ENCODE peak calls at places on chromosomes 3 and 15, in four cellular contexts. One of them, this sample, is unnamed.
A peak's percentile ranks its signal among the peaks of the same experiment; 100 is the strongest.

GRCh38 chr3:153400641-153401040 is 238.6 kb downstream of the RAP2B start:
- ATAC-seq in heart left ventricle: no peak
- ATAC-seq in stimulated activated naive CD8-positive, alpha-beta T cell treated with anti-CD3 and anti-CD28 coated beads, Interleukin-15, Interleukin-2, amounts not matched to agents 100 U/mL and 50 U/mL, for 24 hours: no peak
- ATAC-seq in T-helper 17 cell: no peak
- ATAC-seq in this sample: peak; percentile 89

GRCh38 chr3:172606021-172606420 is 82.8 kb upstream of the TNFSF10 start:
- ATAC-seq in heart left ventricle: no peak
- ATAC-seq in stimulated activated naive CD8-positive, alpha-beta T cell treated with anti-CD3 and anti-CD28 coated beads, Interleukin-15, Interleukin-2, amounts not matched to agents 100 U/mL and 50 U/mL, for 24 hours: no peak
- ATAC-seq in T-helper 17 cell: no peak
- ATAC-seq in this sample: no peak

GRCh38 chr3:24498391-24498790 is 3.7 kb upstream of the THRB start:
- ATAC-seq in heart left ventricle: no peak
- ATAC-seq in stimulated activated naive CD8-positive, alpha-beta T cell treated with anti-CD3 and anti-CD28 coated beads, Interleukin-15, Interleukin-2, amounts not matched to agents 100 U/mL and 50 U/mL, for 24 hours: peak; percentile 63
- ATAC-seq in T-helper 17 cell: no peak
- ATAC-seq in this sample: no peak

GRCh38 chr3:126179825-126180476 is 435 bp downstream of the ALDH1L1 start:
- ATAC-seq in heart left ventricle: peak; percentile 88
- ATAC-seq in stimulated activated naive CD8-positive, alpha-beta T cell treated with anti-CD3 and anti-CD28 coated beads, Interleukin-15, Interleukin-2, amounts not matched to agents 100 U/mL and 50 U/mL, for 24 hours: no peak
- ATAC-seq in T-helper 17 cell: no peak
- ATAC-seq in this sample: peak; percentile 9

GRCh38 chr3:173552526-173552925 is 155.0 kb downstream of the NLGN1 start:
- ATAC-seq in heart left ventricle: no peak
- ATAC-seq in stimulated activated naive CD8-positive, alpha-beta T cell treated with anti-CD3 and anti-CD28 coated beads, Interleukin-15, Interleukin-2, amounts not matched to agents 100 U/mL and 50 U/mL, for 24 hours: no peak
- ATAC-seq in T-helper 17 cell: no peak
- ATAC-seq in this sample: no peak

GRCh38 chr3:66239513-66240135 is 18.8 kb downstream of the SLC25A26 start:
- ATAC-seq in heart left ventricle: no peak
- ATAC-seq in stimulated activated naive CD8-positive, alpha-beta T cell treated with anti-CD3 and anti-CD28 coated beads, Interleukin-15, Interleukin-2, amounts not matched to agents 100 U/mL and 50 U/mL, for 24 hours: peak; percentile 88
- ATAC-seq in T-helper 17 cell: peak; percentile 27
- ATAC-seq in this sample: no peak

GRCh38 chr15:78195735-78196201 is 38.6 kb downstream of the ACSBG1 start:
- ATAC-seq in heart left ventricle: peak; percentile 79
- ATAC-seq in stimulated activated naive CD8-positive, alpha-beta T cell treated with anti-CD3 and anti-CD28 coated beads, Interleukin-15, Interleukin-2, amounts not matched to agents 100 U/mL and 50 U/mL, for 24 hours: peak; percentile 64
- ATAC-seq in T-helper 17 cell: peak; percentile 80
- ATAC-seq in this sample: peak; percentile 82

GRCh38 chr15:32104061-32104980 is 74.0 kb downstream of the CHRNA7 start:
- ATAC-seq in heart left ventricle: no peak
- ATAC-seq in stimulated activated naive CD8-positive, alpha-beta T cell treated with anti-CD3 and anti-CD28 coated beads, Interleukin-15, Interleukin-2, amounts not matched to agents 100 U/mL and 50 U/mL, for 24 hours: no peak
- ATAC-seq in T-helper 17 cell: no peak
- ATAC-seq in this sample: no peak

GRCh38 chr3:135393898-135394525 is 571.5 kb upstream of the PPP2R3A start:
- ATAC-seq in heart left ventricle: no peak
- ATAC-seq in stimulated activated naive CD8-positive, alpha-beta T cell treated with anti-CD3 and anti-CD28 coated beads, Interleukin-15, Interleukin-2, amounts not matched to agents 100 U/mL and 50 U/mL, for 24 hours: no peak
- ATAC-seq in T-helper 17 cell: no peak
- ATAC-seq in this sample: no peak

GRCh38 chr3:155744091-155744625 is 713 bp downstream of the PLCH1 start:
- ATAC-seq in heart left ventricle: peak; percentile 81
- ATAC-seq in stimulated activated naive CD8-positive, alpha-beta T cell treated with anti-CD3 and anti-CD28 coated beads, Interleukin-15, Interleukin-2, amounts not matched to agents 100 U/mL and 50 U/mL, for 24 hours: peak; percentile 55
- ATAC-seq in T-helper 17 cell: peak; percentile 36
- ATAC-seq in this sample: peak; percentile 41

GRCh38 chr3:57079221-57079831 is 18.9 kb downstream of the SPATA12 start:
- ATAC-seq in heart left ventricle: peak; percentile 80
- ATAC-seq in stimulated activated naive CD8-positive, alpha-beta T cell treated with anti-CD3 and anti-CD28 coated beads, Interleukin-15, Interleukin-2, amounts not matched to agents 100 U/mL and 50 U/mL, for 24 hours: peak; percentile 21
- ATAC-seq in T-helper 17 cell: peak; percentile 15
- ATAC-seq in this sample: peak; percentile 62

GRCh38 chr3:177514341-177515193 is 317.3 kb upstream of the TBL1XR1 start:
- ATAC-seq in heart left ventricle: no peak
- ATAC-seq in stimulated activated naive CD8-positive, alpha-beta T cell treated with anti-CD3 and anti-CD28 coated beads, Interleukin-15, Interleukin-2, amounts not matched to agents 100 U/mL and 50 U/mL, for 24 hours: no peak
- ATAC-seq in T-helper 17 cell: no peak
- ATAC-seq in this sample: no peak

GRCh38 chr3:125587039-125587664 is 8.1 kb downstream of the OSBPL11 start:
- ATAC-seq in heart left ventricle: no peak
- ATAC-seq in stimulated activated naive CD8-positive, alpha-beta T cell treated with anti-CD3 and anti-CD28 coated beads, Interleukin-15, Interleukin-2, amounts not matched to agents 100 U/mL and 50 U/mL, for 24 hours: peak; percentile 40
- ATAC-seq in T-helper 17 cell: no peak
- ATAC-seq in this sample: no peak

GRCh38 chr3:102069211-102069662 is 219.9 kb downstream of the NFKBIZ start:
- ATAC-seq in heart left ventricle: peak; percentile 49
- ATAC-seq in stimulated activated naive CD8-positive, alpha-beta T cell treated with anti-CD3 and anti-CD28 coated beads, Interleukin-15, Interleukin-2, amounts not matched to agents 100 U/mL and 50 U/mL, for 24 hours: peak; percentile 92
- ATAC-seq in T-helper 17 cell: no peak
- ATAC-seq in this sample: peak; percentile 88

GRCh38 chr3:128923607-128924385 is 44.4 kb downstream of the ACAD9 start:
- ATAC-seq in heart left ventricle: no peak
- ATAC-seq in stimulated activated naive CD8-positive, alpha-beta T cell treated with anti-CD3 and anti-CD28 coated beads, Interleukin-15, Interleukin-2, amounts not matched to agents 100 U/mL and 50 U/mL, for 24 hours: no peak
- ATAC-seq in T-helper 17 cell: peak; percentile 76
- ATAC-seq in this sample: no peak

GRCh38 chr15:72925661-72926060 is 126.6 kb upstream of the NEO1 start:
- ATAC-seq in heart left ventricle: no peak
- ATAC-seq in stimulated activated naive CD8-positive, alpha-beta T cell treated with anti-CD3 and anti-CD28 coated beads, Interleukin-15, Interleukin-2, amounts not matched to agents 100 U/mL and 50 U/mL, for 24 hours: no peak
- ATAC-seq in T-helper 17 cell: no peak
- ATAC-seq in this sample: no peak

GRCh38 chr3:67648701-67649100 is 5.7 kb downstream of the SUCLG2 start:
- ATAC-seq in heart left ventricle: peak; percentile 59
- ATAC-seq in stimulated activated naive CD8-positive, alpha-beta T cell treated with anti-CD3 and anti-CD28 coated beads, Interleukin-15, Interleukin-2, amounts not matched to agents 100 U/mL and 50 U/mL, for 24 hours: no peak
- ATAC-seq in T-helper 17 cell: no peak
- ATAC-seq in this sample: no peak

GRCh38 chr3:11140054-11140712 is 14.1 kb upstream of the HRH1 start:
- ATAC-seq in heart left ventricle: peak; percentile 18
- ATAC-seq in stimulated activated naive CD8-positive, alpha-beta T cell treated with anti-CD3 and anti-CD28 coated beads, Interleukin-15, Interleukin-2, amounts not matched to agents 100 U/mL and 50 U/mL, for 24 hours: peak; percentile 82
- ATAC-seq in T-helper 17 cell: peak; percentile 69
- ATAC-seq in this sample: peak; percentile 57

GRCh38 chr3:47019201-47019600 is 39.7 kb downstream of the NBEAL2 start:
- ATAC-seq in heart left ventricle: no peak
- ATAC-seq in stimulated activated naive CD8-positive, alpha-beta T cell treated with anti-CD3 and anti-CD28 coated beads, Interleukin-15, Interleukin-2, amounts not matched to agents 100 U/mL and 50 U/mL, for 24 hours: peak; percentile 82
- ATAC-seq in T-helper 17 cell: no peak
- ATAC-seq in this sample: peak; percentile 62

GRCh38 chr15:92665100-92665555 is 9.6 kb upstream of the FAM174B start:
- ATAC-seq in heart left ventricle: peak; percentile 66
- ATAC-seq in stimulated activated naive CD8-positive, alpha-beta T cell treated with anti-CD3 and anti-CD28 coated beads, Interleukin-15, Interleukin-2, amounts not matched to agents 100 U/mL and 50 U/mL, for 24 hours: no peak
- ATAC-seq in T-helper 17 cell: no peak
- ATAC-seq in this sample: no peak

GRCh38 chr3:138946554-138947302 is at the start of the genes FOXL2 and FOXL2NB:
- ATAC-seq in heart left ventricle: peak; percentile 37
- ATAC-seq in stimulated activated naive CD8-positive, alpha-beta T cell treated with anti-CD3 and anti-CD28 coated beads, Interleukin-15, Interleukin-2, amounts not matched to agents 100 U/mL and 50 U/mL, for 24 hours: peak; percentile 26
- ATAC-seq in T-helper 17 cell: peak; percentile 59
- ATAC-seq in this sample: peak; percentile 42

GRCh38 chr3:58522759-58523425 is 14.1 kb downstream of the ACOX2 start:
- ATAC-seq in heart left ventricle: no peak
- ATAC-seq in stimulated activated naive CD8-positive, alpha-beta T cell treated with anti-CD3 and anti-CD28 coated beads, Interleukin-15, Interleukin-2, amounts not matched to agents 100 U/mL and 50 U/mL, for 24 hours: no peak
- ATAC-seq in T-helper 17 cell: no peak
- ATAC-seq in this sample: no peak

GRCh38 chr3:186162221-186162620 is 53.3 kb upstream of the ETV5 start:
- ATAC-seq in heart left ventricle: peak; percentile 67
- ATAC-seq in stimulated activated naive CD8-positive, alpha-beta T cell treated with anti-CD3 and anti-CD28 coated beads, Interleukin-15, Interleukin-2, amounts not matched to agents 100 U/mL and 50 U/mL, for 24 hours: no peak
- ATAC-seq in T-helper 17 cell: no peak
- ATAC-seq in this sample: peak; percentile 37

GRCh38 chr3:53065841-53066480 is 20.1 kb upstream of the SFMBT1 start:
- ATAC-seq in heart left ventricle: no peak
- ATAC-seq in stimulated activated naive CD8-positive, alpha-beta T cell treated with anti-CD3 and anti-CD28 coated beads, Interleukin-15, Interleukin-2, amounts not matched to agents 100 U/mL and 50 U/mL, for 24 hours: no peak
- ATAC-seq in T-helper 17 cell: no peak
- ATAC-seq in this sample: no peak

GRCh38 chr15:75723847-75724660 is 11.4 kb upstream of the CSPG4 start:
- ATAC-seq in heart left ventricle: peak; percentile 89
- ATAC-seq in stimulated activated naive CD8-positive, alpha-beta T cell treated with anti-CD3 and anti-CD28 coated beads, Interleukin-15, Interleukin-2, amounts not matched to agents 100 U/mL and 50 U/mL, for 24 hours: no peak
- ATAC-seq in T-helper 17 cell: peak; percentile 77
- ATAC-seq in this sample: peak; percentile 81

GRCh38 chr15:51878446-51879386 is 49.3 kb downstream of the TMOD3 start:
- ATAC-seq in heart left ventricle: peak; percentile 53
- ATAC-seq in stimulated activated naive CD8-positive, alpha-beta T cell treated with anti-CD3 and anti-CD28 coated beads, Interleukin-15, Interleukin-2, amounts not matched to agents 100 U/mL and 50 U/mL, for 24 hours: no peak
- ATAC-seq in T-helper 17 cell: peak; percentile 75
- ATAC-seq in this sample: no peak

GRCh38 chr3:133424937-133425869 is 25.3 kb downstream of the BFSP2 start:
- ATAC-seq in heart left ventricle: no peak
- ATAC-seq in stimulated activated naive CD8-positive, alpha-beta T cell treated with anti-CD3 and anti-CD28 coated beads, Interleukin-15, Interleukin-2, amounts not matched to agents 100 U/mL and 50 U/mL, for 24 hours: no peak
- ATAC-seq in T-helper 17 cell: no peak
- ATAC-seq in this sample: peak; percentile 17

GRCh38 chr3:120433662-120434331 is 17.0 kb downstream of the FSTL1 start:
- ATAC-seq in heart left ventricle: peak; percentile 5
- ATAC-seq in stimulated activated naive CD8-positive, alpha-beta T cell treated with anti-CD3 and anti-CD28 coated beads, Interleukin-15, Interleukin-2, amounts not matched to agents 100 U/mL and 50 U/mL, for 24 hours: no peak
- ATAC-seq in T-helper 17 cell: no peak
- ATAC-seq in this sample: no peak

GRCh38 chr3:14441240-14441919 is 39.0 kb downstream of the SLC6A6 start:
- ATAC-seq in heart left ventricle: peak; percentile 51
- ATAC-seq in stimulated activated naive CD8-positive, alpha-beta T cell treated with anti-CD3 and anti-CD28 coated beads, Interleukin-15, Interleukin-2, amounts not matched to agents 100 U/mL and 50 U/mL, for 24 hours: no peak
- ATAC-seq in T-helper 17 cell: no peak
- ATAC-seq in this sample: peak; percentile 56

GRCh38 chr3:30012941-30013543 is 593.4 kb upstream of the TGFBR2 start:
- ATAC-seq in heart left ventricle: peak; percentile 61
- ATAC-seq in stimulated activated naive CD8-positive, alpha-beta T cell treated with anti-CD3 and anti-CD28 coated beads, Interleukin-15, Interleukin-2, amounts not matched to agents 100 U/mL and 50 U/mL, for 24 hours: no peak
- ATAC-seq in T-helper 17 cell: no peak
- ATAC-seq in this sample: peak; percentile 61

GRCh38 chr3:46092704-46093085 is 65.4 kb upstream of the XCR1 start:
- ATAC-seq in heart left ventricle: no peak
- ATAC-seq in stimulated activated naive CD8-positive, alpha-beta T cell treated with anti-CD3 and anti-CD28 coated beads, Interleukin-15, Interleukin-2, amounts not matched to agents 100 U/mL and 50 U/mL, for 24 hours: no peak
- ATAC-seq in T-helper 17 cell: no peak
- ATAC-seq in this sample: no peak

GRCh38 chr15:81363713-81364112 is 10.3 kb downstream of the TMC3 start:
- ATAC-seq in heart left ventricle: peak; percentile 22
- ATAC-seq in stimulated activated naive CD8-positive, alpha-beta T cell treated with anti-CD3 and anti-CD28 coated beads, Interleukin-15, Interleukin-2, amounts not matched to agents 100 U/mL and 50 U/mL, for 24 hours: no peak
- ATAC-seq in T-helper 17 cell: no peak
- ATAC-seq in this sample: no peak

GRCh38 chr3:189588061-189588817 is 43.0 kb upstream of the TP63 start:
- ATAC-seq in heart left ventricle: peak; percentile 70
- ATAC-seq in stimulated activated naive CD8-positive, alpha-beta T cell treated with anti-CD3 and anti-CD28 coated beads, Interleukin-15, Interleukin-2, amounts not matched to agents 100 U/mL and 50 U/mL, for 24 hours: no peak
- ATAC-seq in T-helper 17 cell: no peak
- ATAC-seq in this sample: peak; percentile 40

GRCh38 chr15:72369964-72370363 is 5.8 kb downstream of the HEXA start:
- ATAC-seq in heart left ventricle: peak; percentile 39
- ATAC-seq in stimulated activated naive CD8-positive, alpha-beta T cell treated with anti-CD3 and anti-CD28 coated beads, Interleukin-15, Interleukin-2, amounts not matched to agents 100 U/mL and 50 U/mL, for 24 hours: no peak
- ATAC-seq in T-helper 17 cell: no peak
- ATAC-seq in this sample: no peak

GRCh38 chr3:128196645-128197044 is 43.4 kb downstream of the EEFSEC start:
- ATAC-seq in heart left ventricle: no peak
- ATAC-seq in stimulated activated naive CD8-positive, alpha-beta T cell treated with anti-CD3 and anti-CD28 coated beads, Interleukin-15, Interleukin-2, amounts not matched to agents 100 U/mL and 50 U/mL, for 24 hours: no peak
- ATAC-seq in T-helper 17 cell: no peak
- ATAC-seq in this sample: no peak

GRCh38 chr15:39181901-39182300 is 399.0 kb upstream of the THBS1 start:
- ATAC-seq in heart left ventricle: no peak
- ATAC-seq in stimulated activated naive CD8-positive, alpha-beta T cell treated with anti-CD3 and anti-CD28 coated beads, Interleukin-15, Interleukin-2, amounts not matched to agents 100 U/mL and 50 U/mL, for 24 hours: no peak
- ATAC-seq in T-helper 17 cell: no peak
- ATAC-seq in this sample: no peak

GRCh38 chr15:70802629-70803028 is 39.3 kb upstream of the UACA start:
- ATAC-seq in heart left ventricle: peak; percentile 76
- ATAC-seq in stimulated activated naive CD8-positive, alpha-beta T cell treated with anti-CD3 and anti-CD28 coated beads, Interleukin-15, Interleukin-2, amounts not matched to agents 100 U/mL and 50 U/mL, for 24 hours: no peak
- ATAC-seq in T-helper 17 cell: no peak
- ATAC-seq in this sample: no peak

GRCh38 chr3:50256978-50257890 is 11.7 kb upstream of the SEMA3B start:
- ATAC-seq in heart left ventricle: no peak
- ATAC-seq in stimulated activated naive CD8-positive, alpha-beta T cell treated with anti-CD3 and anti-CD28 coated beads, Interleukin-15, Interleukin-2, amounts not matched to agents 100 U/mL and 50 U/mL, for 24 hours: no peak
- ATAC-seq in T-helper 17 cell: no peak
- ATAC-seq in this sample: no peak

GRCh38 chr3:50267280-50267913 is 1.6 kb upstream of the SEMA3B start:
- ATAC-seq in heart left ventricle: peak; percentile 64
- ATAC-seq in stimulated activated naive CD8-positive, alpha-beta T cell treated with anti-CD3 and anti-CD28 coated beads, Interleukin-15, Interleukin-2, amounts not matched to agents 100 U/mL and 50 U/mL, for 24 hours: no peak
- ATAC-seq in T-helper 17 cell: no peak
- ATAC-seq in this sample: peak; percentile 4

GRCh38 chr3:18827664-18828063 is 320.6 kb upstream of the KCNH8 start:
- ATAC-seq in heart left ventricle: no peak
- ATAC-seq in stimulated activated naive CD8-positive, alpha-beta T cell treated with anti-CD3 and anti-CD28 coated beads, Interleukin-15, Interleukin-2, amounts not matched to agents 100 U/mL and 50 U/mL, for 24 hours: peak; percentile 9
- ATAC-seq in T-helper 17 cell: no peak
- ATAC-seq in this sample: no peak